ENCODE peak calls at places on chromosomes 4 and X, in six cellular contexts. One of them, this sample, is unnamed.

GRCh38 chr4:122364700-122365404 is 14.0 kb upstream of the ADAD1 start:
- DNase-seq in nucleus accumbens: no peak
- DNase-seq in AML-193: no peak
- DNase-seq in NCI-H510A: peak
- DNase-seq in substantia nigra: no peak
- DNase-seq in choroid plexus epithelial cell: no peak
- DNase-seq in this sample: no peak

GRCh38 chrX:120402363-120402762 is 40.5 kb downstream of the ATP1B4 start:
- DNase-seq in NCI-H510A: no peak
- DNase-seq in AML-193: no peak
- DNase-seq in nucleus accumbens: no peak
- DNase-seq in choroid plexus epithelial cell: peak
- DNase-seq in substantia nigra: no peak
- DNase-seq in this sample: no peak

GRCh38 chrX:106726485-106727437 is at the start of gene RNF128:
- DNase-seq in NCI-H510A: peak
- DNase-seq in choroid plexus epithelial cell: peak
- DNase-seq in substantia nigra: no peak
- DNase-seq in AML-193: no peak
- DNase-seq in nucleus accumbens: peak
- DNase-seq in this sample: peak

GRCh38 chrX:13495232-13495631 is 74.2 kb upstream of the EGFL6 start:
- DNase-seq in substantia nigra: no peak
- DNase-seq in nucleus accumbens: no peak
- DNase-seq in choroid plexus epithelial cell: no peak
- DNase-seq in NCI-H510A: no peak
- DNase-seq in AML-193: no peak
- DNase-seq in this sample: no peak

GRCh38 chr4:75919914-75920313 is 17.7 kb upstream of the PPEF2 start:
- DNase-seq in NCI-H510A: no peak
- DNase-seq in substantia nigra: no peak
- DNase-seq in choroid plexus epithelial cell: peak
- DNase-seq in AML-193: no peak
- DNase-seq in nucleus accumbens: no peak
- DNase-seq in this sample: no peak

GRCh38 chr4:37197899-37198298 is 46.6 kb upstream of the NWD2 start:
- DNase-seq in NCI-H510A: no peak
- DNase-seq in choroid plexus epithelial cell: no peak
- DNase-seq in substantia nigra: no peak
- DNase-seq in nucleus accumbens: no peak
- DNase-seq in AML-193: no peak
- DNase-seq in this sample: no peak

GRCh38 chrX:131747173-131747572 is 203.3 kb downstream of the OR13H1 start:
- DNase-seq in nucleus accumbens: peak
- DNase-seq in choroid plexus epithelial cell: no peak
- DNase-seq in AML-193: no peak
- DNase-seq in NCI-H510A: no peak
- DNase-seq in substantia nigra: peak
- DNase-seq in this sample: no peak

GRCh38 chrX:106734827-106735226 is 8.3 kb downstream of the RNF128 start:
- DNase-seq in nucleus accumbens: no peak
- DNase-seq in AML-193: no peak
- DNase-seq in choroid plexus epithelial cell: no peak
- DNase-seq in NCI-H510A: no peak
- DNase-seq in substantia nigra: no peak
- DNase-seq in this sample: no peak

GRCh38 chrX:12811658-12812057 is 20.4 kb downstream of the PRPS2 start:
- DNase-seq in NCI-H510A: no peak
- DNase-seq in substantia nigra: no peak
- DNase-seq in AML-193: no peak
- DNase-seq in choroid plexus epithelial cell: no peak
- DNase-seq in nucleus accumbens: peak
- DNase-seq in this sample: no peak

GRCh38 chr4:26458104-26458503 is 32.2 kb downstream of the CCKAR start:
- DNase-seq in substantia nigra: no peak
- DNase-seq in NCI-H510A: no peak
- DNase-seq in choroid plexus epithelial cell: peak
- DNase-seq in nucleus accumbens: no peak
- DNase-seq in AML-193: no peak
- DNase-seq in this sample: no peak

GRCh38 chr4:119725688-119726330 is 97.2 kb upstream of the PDE5A start:
- DNase-seq in substantia nigra: no peak
- DNase-seq in nucleus accumbens: no peak
- DNase-seq in NCI-H510A: no peak
- DNase-seq in AML-193: no peak
- DNase-seq in choroid plexus epithelial cell: peak
- DNase-seq in this sample: no peak

GRCh38 chr4:1574601-1575417 is 109.3 kb downstream of the FAM53A start:
- DNase-seq in choroid plexus epithelial cell: no peak
- DNase-seq in substantia nigra: no peak
- DNase-seq in AML-193: no peak
- DNase-seq in NCI-H510A: no peak
- DNase-seq in nucleus accumbens: no peak
- DNase-seq in this sample: no peak

GRCh38 chr4:128979934-128980333 is 113.4 kb downstream of the SCLT1 start:
- DNase-seq in substantia nigra: no peak
- DNase-seq in choroid plexus epithelial cell: peak
- DNase-seq in AML-193: no peak
- DNase-seq in nucleus accumbens: no peak
- DNase-seq in NCI-H510A: no peak
- DNase-seq in this sample: no peak

GRCh38 chrX:136708348-136708747 is 60.4 kb downstream of the CD40LG start:
- DNase-seq in substantia nigra: no peak
- DNase-seq in NCI-H510A: no peak
- DNase-seq in nucleus accumbens: no peak
- DNase-seq in AML-193: no peak
- DNase-seq in choroid plexus epithelial cell: peak
- DNase-seq in this sample: no peak

GRCh38 chrX:150324035-150324728 is 38.9 kb upstream of the MAMLD1 start:
- DNase-seq in NCI-H510A: no peak
- DNase-seq in AML-193: no peak
- DNase-seq in nucleus accumbens: no peak
- DNase-seq in substantia nigra: no peak
- DNase-seq in choroid plexus epithelial cell: peak
- DNase-seq in this sample: no peak

GRCh38 chr4:123740236-123740635 is 343.6 kb downstream of the SPRY1 start:
- DNase-seq in NCI-H510A: no peak
- DNase-seq in nucleus accumbens: no peak
- DNase-seq in substantia nigra: no peak
- DNase-seq in choroid plexus epithelial cell: peak
- DNase-seq in AML-193: no peak
- DNase-seq in this sample: no peak

GRCh38 chrX:46722742-46723568 is 36.0 kb downstream of the SLC9A7 start:
- DNase-seq in choroid plexus epithelial cell: no peak
- DNase-seq in AML-193: no peak
- DNase-seq in nucleus accumbens: no peak
- DNase-seq in substantia nigra: no peak
- DNase-seq in NCI-H510A: no peak
- DNase-seq in this sample: no peak

GRCh38 chr4:75005727-75006126 is 72.8 kb downstream of the PARM1 start:
- DNase-seq in NCI-H510A: no peak
- DNase-seq in choroid plexus epithelial cell: no peak
- DNase-seq in substantia nigra: no peak
- DNase-seq in nucleus accumbens: no peak
- DNase-seq in AML-193: no peak
- DNase-seq in this sample: no peak

GRCh38 chrX:33252306-33252825 is 41.0 kb upstream of the DMD start:
- DNase-seq in NCI-H510A: no peak
- DNase-seq in substantia nigra: no peak
- DNase-seq in nucleus accumbens: no peak
- DNase-seq in choroid plexus epithelial cell: no peak
- DNase-seq in AML-193: no peak
- DNase-seq in this sample: no peak

GRCh38 chr4:94642561-94642866 is 115.2 kb upstream of the BMPR1B start:
- DNase-seq in NCI-H510A: no peak
- DNase-seq in AML-193: no peak
- DNase-seq in choroid plexus epithelial cell: peak
- DNase-seq in substantia nigra: no peak
- DNase-seq in nucleus accumbens: no peak
- DNase-seq in this sample: no peak

GRCh38 chrX:48827654-48827968 is 1.3 kb downstream of the ERAS start:
- DNase-seq in AML-193: no peak
- DNase-seq in choroid plexus epithelial cell: no peak
- DNase-seq in substantia nigra: no peak
- DNase-seq in NCI-H510A: no peak
- DNase-seq in nucleus accumbens: no peak
- DNase-seq in this sample: no peak

GRCh38 chr4:153513596-153513995 is 47.4 kb downstream of the TMEM131L start:
- DNase-seq in NCI-H510A: no peak
- DNase-seq in nucleus accumbens: no peak
- DNase-seq in choroid plexus epithelial cell: peak
- DNase-seq in AML-193: no peak
- DNase-seq in substantia nigra: no peak
- DNase-seq in this sample: no peak

GRCh38 chr4:60780874-60781273 is 419.3 kb upstream of the ADGRL3 start:
- DNase-seq in choroid plexus epithelial cell: no peak
- DNase-seq in substantia nigra: no peak
- DNase-seq in AML-193: no peak
- DNase-seq in nucleus accumbens: no peak
- DNase-seq in NCI-H510A: no peak
- DNase-seq in this sample: no peak

GRCh38 chrX:130130990-130131389 is 20.7 kb upstream of the ELF4 start:
- DNase-seq in choroid plexus epithelial cell: no peak
- DNase-seq in AML-193: no peak
- DNase-seq in NCI-H510A: no peak
- DNase-seq in substantia nigra: no peak
- DNase-seq in nucleus accumbens: no peak
- DNase-seq in this sample: no peak

GRCh38 chrX:134990475-134991473 is at the start of gene SMIM10:
- DNase-seq in substantia nigra: peak
- DNase-seq in choroid plexus epithelial cell: peak
- DNase-seq in NCI-H510A: peak
- DNase-seq in AML-193: no peak
- DNase-seq in nucleus accumbens: peak
- DNase-seq in this sample: no peak

GRCh38 chrX:3257471-3257870 is 89.0 kb downstream of the MXRA5 start:
- DNase-seq in choroid plexus epithelial cell: no peak
- DNase-seq in NCI-H510A: no peak
- DNase-seq in AML-193: no peak
- DNase-seq in nucleus accumbens: no peak
- DNase-seq in substantia nigra: no peak
- DNase-seq in this sample: no peak

GRCh38 chr4:179415016-179415841 is 1973.0 kb upstream of the AGA start:
- DNase-seq in NCI-H510A: no peak
- DNase-seq in substantia nigra: no peak
- DNase-seq in choroid plexus epithelial cell: no peak
- DNase-seq in nucleus accumbens: no peak
- DNase-seq in AML-193: no peak
- DNase-seq in this sample: no peak

GRCh38 chr4:184485279-184485678 is 10.9 kb upstream of the IRF2 start:
- DNase-seq in choroid plexus epithelial cell: no peak
- DNase-seq in substantia nigra: no peak
- DNase-seq in AML-193: no peak
- DNase-seq in nucleus accumbens: no peak
- DNase-seq in NCI-H510A: no peak
- DNase-seq in this sample: no peak

GRCh38 chr4:139142097-139142496 is 34.9 kb downstream of the ELF2 start:
- DNase-seq in NCI-H510A: no peak
- DNase-seq in substantia nigra: no peak
- DNase-seq in AML-193: no peak
- DNase-seq in nucleus accumbens: no peak
- DNase-seq in choroid plexus epithelial cell: no peak
- DNase-seq in this sample: no peak

GRCh38 chrX:136691028-136691809 is 43.3 kb downstream of the CD40LG start:
- DNase-seq in nucleus accumbens: no peak
- DNase-seq in choroid plexus epithelial cell: peak
- DNase-seq in AML-193: no peak
- DNase-seq in substantia nigra: no peak
- DNase-seq in NCI-H510A: no peak
- DNase-seq in this sample: no peak

GRCh38 chr4:963276-964225 is 9.8 kb downstream of the DGKQ start:
- DNase-seq in substantia nigra: no peak
- DNase-seq in AML-193: no peak
- DNase-seq in NCI-H510A: no peak
- DNase-seq in nucleus accumbens: no peak
- DNase-seq in choroid plexus epithelial cell: no peak
- DNase-seq in this sample: no peak

GRCh38 chr4:72629540-72629939 is 60.5 kb upstream of the ADAMTS3 start:
- DNase-seq in NCI-H510A: no peak
- DNase-seq in substantia nigra: no peak
- DNase-seq in choroid plexus epithelial cell: peak
- DNase-seq in AML-193: no peak
- DNase-seq in nucleus accumbens: no peak
- DNase-seq in this sample: no peak

GRCh38 chr4:13516315-13516860 is 27.9 kb downstream of the NKX3-2 start:
- DNase-seq in substantia nigra: no peak
- DNase-seq in choroid plexus epithelial cell: no peak
- DNase-seq in nucleus accumbens: no peak
- DNase-seq in NCI-H510A: no peak
- DNase-seq in AML-193: no peak
- DNase-seq in this sample: no peak

GRCh38 chr4:47640911-47641310 is 155.8 kb downstream of the ATP10D start:
- DNase-seq in substantia nigra: no peak
- DNase-seq in NCI-H510A: no peak
- DNase-seq in AML-193: no peak
- DNase-seq in nucleus accumbens: no peak
- DNase-seq in choroid plexus epithelial cell: peak
- DNase-seq in this sample: no peak

GRCh38 chrX:14694631-14695030 is 165.3 kb downstream of the GLRA2 start:
- DNase-seq in nucleus accumbens: no peak
- DNase-seq in AML-193: no peak
- DNase-seq in substantia nigra: no peak
- DNase-seq in NCI-H510A: no peak
- DNase-seq in choroid plexus epithelial cell: peak
- DNase-seq in this sample: no peak

GRCh38 chr4:112082954-112083586 is 62.2 kb upstream of the FAM241A start:
- DNase-seq in choroid plexus epithelial cell: peak
- DNase-seq in AML-193: no peak
- DNase-seq in substantia nigra: no peak
- DNase-seq in nucleus accumbens: no peak
- DNase-seq in NCI-H510A: no peak
- DNase-seq in this sample: no peak

This sample was measured in hypothalamus.